ENCODE peak calls at places on chromosomes 1 and 21, in six cellular contexts. R is astrocyte of the cerebellum, Q is fibroblast of pulmonary artery, E is A549, W is right lobe of liver, P is astrocyte of the spinal cord. S is an unnamed sample.

GRCh38 chr1:109598156-109598555 is 21.3 kb downstream of the GNAT2 start:
- DNase-seq in W (no peak), P (no peak), Q (no peak), R (no peak), E (no peak), S (no peak)

GRCh38 chr1:107830075-107830474 is 134.9 kb downstream of the VAV3 start:
- DNase-seq in E (no peak), Q (no peak), W (no peak), R (no peak), P (no peak), S (no peak)

GRCh38 chr1:89733748-89734147 is 87.1 kb upstream of the LRRC8D start:
- DNase-seq in E (no peak), P (no peak), R (no peak), Q (no peak), W (no peak), S (no peak)

GRCh38 chr1:172449012-172449584 is 5.2 kb upstream of the PIGC start:
- DNase-seq in R (no peak), E (peak; percentile 85), Q (no peak), W (peak; percentile 19), P (no peak), S (no peak)

GRCh38 chr1:176717052-176717754 is 254.2 kb downstream of the PAPPA2 start:
- DNase-seq in P (no peak), R (no peak), E (no peak), W (no peak), Q (no peak), S (no peak)

GRCh38 chr1:91754348-91754747 is 131.6 kb downstream of the TGFBR3 start:
- DNase-seq in R (no peak), W (no peak), E (no peak), Q (peak; percentile 58), P (peak; percentile 34), S (no peak)

GRCh38 chr1:225772848-225773247 is 4.8 kb upstream of the SRP9 start:
- DNase-seq in E (no peak), R (no peak), W (no peak), Q (no peak), P (no peak), S (no peak)

GRCh38 chr1:205374205-205375078 is 17.7 kb upstream of the KLHDC8A start:
- DNase-seq in E (peak; percentile 48), Q (peak; percentile 85), W (no peak), R (peak; percentile 46), P (peak; percentile 88), S (peak; percentile 56)

GRCh38 chr1:8429549-8430105 is 111.7 kb downstream of the SLC45A1 start:
- DNase-seq in W (no peak), Q (no peak), R (no peak), E (no peak), P (no peak), S (no peak)

GRCh38 chr1:18955116-18955441 is 1.4 kb downstream of the IFFO2 start:
- DNase-seq in E (no peak), P (no peak), Q (peak; percentile 39), R (no peak), W (no peak), S (no peak)

GRCh38 chr1:165616054-165616612 is 14.9 kb upstream of the MGST3 start:
- DNase-seq in R (no peak), E (no peak), P (no peak), Q (no peak), W (no peak), S (no peak)

GRCh38 chr1:13908128-13908527 is 208.1 kb downstream of the PRDM2 start:
- DNase-seq in E (no peak), W (no peak), Q (no peak), P (no peak), R (no peak), S (no peak)

GRCh38 chr21:33951276-33952178 is 35.9 kb upstream of the ATP5PO start:
- DNase-seq in W (no peak), R (no peak), E (no peak), Q (peak; percentile 39), P (peak; percentile 35), S (no peak)

GRCh38 chr1:91891969-91892368 is 6.0 kb upstream of the TGFBR3 start:
- DNase-seq in P (peak; percentile 24), Q (peak; percentile 47), R (no peak), E (no peak), W (no peak), S (no peak)

GRCh38 chr1:32896451-32896850 is 4.7 kb downstream of the TMEM54 start:
- DNase-seq in R (no peak), P (no peak), E (no peak), W (no peak), Q (no peak), S (no peak)

GRCh38 chr1:25030674-25031589 is 100.9 kb upstream of the RUNX3 start:
- DNase-seq in E (no peak), P (peak; percentile 22), R (no peak), W (no peak), Q (no peak), S (no peak)

GRCh38 chr1:226634156-226634588 is 85.6 kb downstream of the STUM start:
- DNase-seq in R (peak; percentile 26), P (peak; percentile 61), Q (peak; percentile 70), E (peak; percentile 64), W (peak; percentile 86), S (no peak)

GRCh38 chr21:45294509-45295291 is 7.0 kb upstream of the POFUT2 start:
- DNase-seq in R (peak; percentile 97), Q (peak; percentile 99), E (no peak), P (peak; percentile 100), W (peak; percentile 67), S (peak; percentile 97)

GRCh38 chr1:107623431-107623830 is 341.5 kb downstream of the VAV3 start:
- DNase-seq in R (no peak), P (no peak), Q (no peak), E (no peak), W (no peak), S (no peak)

GRCh38 chr1:32907435-32907834 is 6.2 kb upstream of the TMEM54 start:
- DNase-seq in E (no peak), Q (peak; percentile 74), W (no peak), R (no peak), P (no peak), S (no peak)

GRCh38 chr1:100893718-100894117 is 924 bp downstream of the EXTL2 start:
- DNase-seq in E (no peak), P (no peak), Q (no peak), R (no peak), W (no peak), S (no peak)
- H3K4me3 ChIP-seq in E (peak overlapping the region; percentile 99), P (peak overlapping the region; percentile 96), Q (peak overlapping the region; percentile 88), R (peak overlapping the region; percentile 87), W (peak overlapping the region; percentile 87), S (peak overlapping the region; percentile 80)

GRCh38 chr1:143694085-143694484 is 277.7 kb downstream of the FAM72C start:
- DNase-seq in P (no peak), W (no peak), E (no peak), Q (no peak), R (no peak), S (no peak)

GRCh38 chr1:143691971-143692529 is 279.7 kb downstream of the FAM72C start:
- DNase-seq in E (no peak), W (no peak), R (no peak), Q (no peak), P (no peak), S (no peak)

GRCh38 chr1:143699731-143700130 is 272.1 kb downstream of the FAM72C start:
- DNase-seq in R (no peak), P (no peak), E (no peak), Q (no peak), W (no peak), S (no peak)

GRCh38 chr1:143699115-143699514 is 272.7 kb downstream of the FAM72C start:
- DNase-seq in W (no peak), Q (no peak), P (no peak), E (no peak), R (no peak), S (no peak)

GRCh38 chr1:143698016-143698415 is 273.8 kb downstream of the FAM72C start:
- DNase-seq in E (peak; percentile 69), Q (peak; percentile 38), R (no peak), W (peak; percentile 43), P (no peak), S (no peak)
- TF ChIP-seq CTCF in E (peak; percentile 79), Q (peak; percentile 63), R (peak; percentile 33), W (peak; percentile 93), P (peak; percentile 52), S (peak; percentile 43)

GRCh38 chr1:175599212-175599681 is 144.1 kb downstream of the TNR start:
- DNase-seq in Q (no peak), P (no peak), R (no peak), W (peak; percentile 25), E (no peak), S (no peak)
- H3K4me3 ChIP-seq in Q (no peak overlapping the region), P (no peak overlapping the region), R (no peak overlapping the region), W (no peak overlapping the region), E (no peak overlapping the region), S (no peak overlapping the region)

GRCh38 chr21:24076179-24076578 is 1531.1 kb downstream of the MRPL39 start:
- DNase-seq in E (no peak), R (peak; percentile 26), P (peak; percentile 28), W (no peak), Q (peak; percentile 63), S (peak; percentile 4)
- TF ChIP-seq CTCF in E (no peak), R (no peak), P (no peak), W (no peak), Q (peak; percentile 13), S (peak; percentile 14)

DNA sequence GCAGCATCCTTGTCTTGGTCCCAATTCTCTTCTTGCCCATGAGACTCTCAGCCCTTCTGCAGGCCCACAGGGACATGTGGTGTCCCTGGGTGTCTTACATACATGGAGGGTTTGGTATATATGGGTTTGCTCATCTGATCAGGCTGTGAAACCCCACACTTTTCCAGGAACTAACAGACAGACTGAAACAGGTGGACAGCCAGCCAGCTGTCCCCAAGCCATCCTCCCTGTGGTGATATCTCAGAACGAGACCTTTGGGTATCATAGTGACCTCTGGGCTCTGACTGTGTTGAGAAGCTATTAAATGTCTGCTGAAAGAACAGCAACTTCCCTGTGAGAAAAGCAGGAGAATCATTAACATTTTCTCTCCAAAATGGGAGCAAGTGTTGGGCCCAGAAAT is 115.5 kb upstream of the PAXBP1 start:
- DNase-seq in R (no peak), E (no peak), W (no peak), Q (no peak), P (no peak), S (no peak)
- H3K4me3 ChIP-seq in R (no peak overlapping the region), E (no peak overlapping the region), W (no peak overlapping the region), Q (no peak overlapping the region), P (no peak overlapping the region), S (no peak overlapping the region)

GRCh38 chr1:62905309-62905708 is 121.4 kb downstream of the ATG4C start:
- DNase-seq in R (no peak), E (no peak), Q (no peak), P (no peak), W (no peak), S (no peak)

GRCh38 chr1:62908168-62908567 is 124.2 kb downstream of the ATG4C start:
- DNase-seq in Q (no peak), W (no peak), R (no peak), E (no peak), P (no peak), S (no peak)

GRCh38 chr1:62904537-62904936 is 120.6 kb downstream of the ATG4C start:
- DNase-seq in E (no peak), R (no peak), P (no peak), W (no peak), Q (no peak), S (no peak)

GRCh38 chr1:62905872-62906271 is 121.9 kb downstream of the ATG4C start:
- DNase-seq in P (no peak), E (no peak), R (no peak), Q (no peak), W (no peak), S (no peak)

GRCh38 chr1:62906428-62906886 is 122.5 kb downstream of the ATG4C start:
- DNase-seq in E (peak; percentile 11), P (peak; percentile 6), W (no peak), Q (peak; percentile 26), R (no peak), S (peak; percentile 9)
- TF ChIP-seq CTCF in E (peak; percentile 8), P (peak; percentile 43), W (no peak), Q (peak; percentile 55), R (peak; percentile 47), S (peak; percentile 69)

S was measured in retinal pigment epithelial cell.